ENCODE peak calls at places on chromosomes 3 and 15, in nine cellular contexts. F is stimulated activated CD4-positive, alpha-beta T cell treated with anti-CD3 and anti-CD28 coated beads, Interleukin-1b, Interleukin-23, amount 100 ng/mL, for 48 hours; E is left ventricle myocardium superior; Q is HFFc6; D is hypothalamus; R is OCI-M1; Z is naive thymus-derived CD4-positive, alpha-beta T cell; U is PC-3; B is effector CD4-positive, alpha-beta T cell. O is an unnamed sample.
A peak's percentile ranks its signal among the peaks of the same experiment; 100 is the strongest.

GRCh38 chr3:23455775-23456174 is 252.6 kb downstream of the UBE2E2 start:
- DNase-seq in F (no peak), E (no peak), Q (peak; percentile 71), D (no peak), R (no peak), Z (no peak), U (peak; percentile 49), B (no peak), O (no peak)

GRCh38 chr15:92920595-92921169 is 20.6 kb downstream of the CHD2 start:
- DNase-seq in F (no peak), E (no peak), Q (no peak), D (no peak), R (no peak), Z (no peak), U (peak; percentile 17), B (no peak), O (no peak)

GRCh38 chr15:98232761-98233160 is 272.3 kb downstream of the ARRDC4 start:
- DNase-seq in F (no peak), E (no peak), Q (no peak), D (no peak), R (no peak), Z (no peak), U (no peak), B (no peak), O (no peak)

GRCh38 chr3:99562138-99562537 is 76.3 kb upstream of the COL8A1 start:
- DNase-seq in F (no peak), E (no peak), Q (peak; percentile 22), D (no peak), R (peak; percentile 5), Z (no peak), U (peak; percentile 52), B (no peak), O (no peak)

GRCh38 chr15:29656636-29657475 is 165.4 kb downstream of the TJP1 start:
- DNase-seq in F (no peak), E (no peak), Q (no peak), D (no peak), R (no peak), Z (no peak), U (no peak), B (no peak), O (no peak)

GRCh38 chr3:13884851-13885703 is 5.2 kb upstream of the WNT7A start:
- DNase-seq in F (peak; percentile 58), E (no peak), Q (no peak), D (no peak), R (peak; percentile 60), Z (peak; percentile 71), U (peak; percentile 86), B (peak; percentile 75), O (peak; percentile 79)

GRCh38 chr3:184914628-184915027 is 102.7 kb downstream of the VPS8 start:
- DNase-seq in F (no peak), E (no peak), Q (no peak), D (no peak), R (no peak), Z (no peak), U (no peak), B (no peak), O (no peak)

GRCh38 chr3:86961297-86961696 is 29.7 kb downstream of the VGLL3 start:
- DNase-seq in F (no peak), E (no peak), Q (no peak), D (no peak), R (no peak), Z (no peak), U (peak; percentile 15), B (no peak), O (no peak)

GRCh38 chr3:135929670-135930069 is 35.9 kb upstream of the PPP2R3A start:
- DNase-seq in F (no peak), E (no peak), Q (peak; percentile 81), D (no peak), R (no peak), Z (no peak), U (peak; percentile 53), B (no peak), O (no peak)